ENCODE peak calls at places on chromosome 21, in four cellular contexts. One of them, this sample, is unnamed. For H3K36me3 and H3K27me3, the result is how much of the 10 kb centered on the place peaks cover.

GRCh38 chr21:37551406-37552355 is 185.1 kb downstream of the DYRK1A start:
- DNase-seq in HepG2: peak
- DNase-seq in H1: no peak
- DNase-seq in GM12878: no peak
- DNase-seq in this sample: no peak

GRCh38 chr21:14956826-14957225 is 108.0 kb downstream of the NRIP1 start:
- DNase-seq in HepG2: no peak
- DNase-seq in H1: no peak
- DNase-seq in GM12878: no peak
- DNase-seq in this sample: no peak

GRCh38 chr21:18759267-18759666 is 355.7 kb upstream of the TMPRSS15 start:
- DNase-seq in HepG2: no peak
- DNase-seq in H1: no peak
- DNase-seq in GM12878: no peak
- DNase-seq in this sample: no peak

GRCh38 chr21:35053356-35054096 is 4.4 kb upstream of the RUNX1 start:
- DNase-seq in HepG2: peak
- DNase-seq in H1: no peak
- DNase-seq in GM12878: no peak
- DNase-seq in this sample: no peak

GRCh38 chr21:36966846-36967657 is 583 bp upstream of the HLCS start:
- DNase-seq in HepG2: no peak
- DNase-seq in H1: peak
- DNase-seq in GM12878: no peak
- DNase-seq in this sample: no peak

GRCh38 chr21:45074818-45075605 is 632 bp downstream of the ADARB1 start:
- DNase-seq in HepG2: no peak
- DNase-seq in H1: peak
- DNase-seq in GM12878: no peak
- DNase-seq in this sample: no peak

GRCh38 chr21:27759091-27759659 is 792.3 kb upstream of the ADAMTS5 start:
- DNase-seq in HepG2: no peak
- DNase-seq in H1: peak
- DNase-seq in GM12878: no peak
- DNase-seq in this sample: no peak

GRCh38 chr21:35179990-35180557 is 131.0 kb upstream of the RUNX1 start:
- DNase-seq in HepG2: no peak
- DNase-seq in H1: no peak
- DNase-seq in GM12878: no peak
- DNase-seq in this sample: no peak

GRCh38 chr21:35609263-35609662 is 451.1 kb downstream of the SETD4 start:
- DNase-seq in HepG2: no peak
- DNase-seq in H1: no peak
- DNase-seq in GM12878: no peak
- DNase-seq in this sample: no peak

GRCh38 chr21:37618081-37618480 is 251.5 kb downstream of the DYRK1A start:
- DNase-seq in HepG2: no peak
- DNase-seq in H1: no peak
- DNase-seq in GM12878: no peak
- DNase-seq in this sample: no peak

GRCh38 chr21:23452384-23453083 is 2154.7 kb downstream of the MRPL39 start:
- DNase-seq in HepG2: no peak
- DNase-seq in H1: peak
- DNase-seq in GM12878: no peak
- DNase-seq in this sample: peak

GRCh38 chr21:35004289-35004688 is 44.8 kb downstream of the RUNX1 start:
- DNase-seq in HepG2: no peak
- DNase-seq in H1: no peak
- DNase-seq in GM12878: no peak
- DNase-seq in this sample: no peak

GRCh38 chr21:15059397-15059796 is 5.4 kb downstream of the NRIP1 start:
- DNase-seq in HepG2: no peak
- DNase-seq in H1: no peak
- DNase-seq in GM12878: no peak
- DNase-seq in this sample: no peak

GRCh38 chr21:28196981-28197380 is 795.7 kb downstream of the LTN1 start:
- DNase-seq in HepG2: no peak
- DNase-seq in H1: no peak
- DNase-seq in GM12878: no peak
- DNase-seq in this sample: peak

GRCh38 chr21:26655466-26655865 is 82.4 kb upstream of the CYYR1 start:
- DNase-seq in HepG2: no peak
- DNase-seq in H1: no peak
- DNase-seq in GM12878: no peak
- DNase-seq in this sample: no peak

GRCh38 chr21:25638634-25639166 is 358 bp upstream of the JAM2 start:
- DNase-seq in HepG2: no peak
- DNase-seq in H1: no peak
- DNase-seq in GM12878: peak
- DNase-seq in this sample: no peak

GRCh38 chr21:35643176-35643575 is 417.1 kb downstream of the SETD4 start:
- DNase-seq in HepG2: no peak
- DNase-seq in H1: no peak
- DNase-seq in GM12878: no peak
- DNase-seq in this sample: no peak

GRCh38 chr21:27566521-27566920 is 599.6 kb upstream of the ADAMTS5 start:
- DNase-seq in HepG2: no peak
- DNase-seq in H1: no peak
- DNase-seq in GM12878: no peak
- DNase-seq in this sample: no peak

GRCh38 chr21:29347274-29347681 is 48.6 kb downstream of the BACH1 start:
- DNase-seq in HepG2: peak
- DNase-seq in H1: no peak
- DNase-seq in GM12878: no peak
- DNase-seq in this sample: no peak

GRCh38 chr21:37463083-37463780 is 96.7 kb downstream of the DYRK1A start:
- DNase-seq in HepG2: peak
- DNase-seq in H1: no peak
- DNase-seq in GM12878: peak
- DNase-seq in this sample: no peak

DNA sequence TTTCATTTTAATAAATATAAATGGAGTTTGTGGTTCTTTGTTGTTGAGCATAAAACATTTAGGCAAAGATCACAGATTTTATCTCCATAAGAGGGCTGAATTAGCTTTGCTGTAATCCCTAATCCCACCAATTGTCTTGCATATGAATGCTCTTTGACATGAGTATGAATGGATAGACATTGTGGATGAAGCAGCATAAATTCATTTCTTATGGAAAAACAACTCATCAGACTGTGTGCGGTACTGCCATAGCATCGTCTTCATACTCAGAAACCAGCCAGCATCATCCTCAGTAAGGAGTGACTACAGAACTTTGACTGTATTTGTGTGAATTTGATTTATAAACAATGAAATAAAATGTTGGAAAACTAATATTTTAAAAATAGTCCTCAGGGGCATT is 19.6 kb downstream of the SON start:
- DNase-seq in HepG2: no peak
- DNase-seq in H1: no peak
- DNase-seq in GM12878: no peak
- DNase-seq in this sample: no peak
- H3K36me3 ChIP-seq in HepG2: under half
- H3K36me3 ChIP-seq in H1: under half
- H3K36me3 ChIP-seq in GM12878: under half
- H3K36me3 ChIP-seq in this sample: half or more

DNA sequence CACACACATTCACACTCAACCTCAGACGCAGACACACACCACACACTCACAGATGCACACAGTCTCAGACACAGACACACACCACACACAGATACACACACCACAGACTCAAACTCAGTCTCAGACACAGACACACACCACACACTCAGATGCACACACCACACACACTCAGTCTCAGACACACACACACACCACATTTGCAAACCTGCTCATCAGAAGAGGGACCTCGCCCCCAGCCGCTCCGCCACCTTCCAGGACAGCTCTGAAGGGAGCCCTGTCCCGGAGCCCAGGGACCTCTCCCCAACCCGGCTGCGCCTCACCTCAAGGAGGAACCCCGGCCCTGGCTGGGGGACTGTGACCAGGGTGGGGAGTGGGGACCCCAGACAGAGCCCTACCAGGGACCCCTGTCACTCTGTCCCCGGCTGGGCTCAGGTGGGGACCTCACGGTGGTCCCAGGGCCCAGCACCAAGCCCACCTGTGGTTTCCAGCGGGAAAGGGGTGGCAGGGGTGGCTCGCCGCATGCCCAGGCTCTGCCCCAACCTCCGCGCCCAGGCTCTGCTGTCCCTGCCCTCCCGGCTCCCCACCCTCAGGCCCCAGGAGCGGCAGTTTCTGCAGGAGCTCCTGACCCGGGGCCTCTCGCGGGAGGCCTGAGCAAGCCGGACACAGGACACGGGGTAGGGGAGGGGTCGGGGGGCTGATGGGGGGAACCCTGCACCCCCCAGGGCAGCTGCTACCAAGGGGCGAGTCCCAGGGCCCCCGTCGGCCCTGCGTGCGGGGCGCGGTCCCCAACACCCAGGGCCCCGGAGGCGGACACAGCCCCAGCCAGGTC is 701 bp upstream of the COL6A2 start:
- DNase-seq in HepG2: no peak
- DNase-seq in H1: peak
- DNase-seq in GM12878: no peak
- DNase-seq in this sample: no peak
- H3K27me3 ChIP-seq in HepG2: under half
- H3K27me3 ChIP-seq in H1: under half
- H3K27me3 ChIP-seq in GM12878: under half
- H3K27me3 ChIP-seq in this sample: under half

GRCh38 chr21:16587671-16588379 is 858.0 kb downstream of the USP25 start:
- DNase-seq in HepG2: no peak
- DNase-seq in H1: no peak
- DNase-seq in GM12878: no peak
- DNase-seq in this sample: no peak
- TF ChIP-seq SUZ12 in HepG2: no peak
- TF ChIP-seq SUZ12 in H1: no peak
- TF ChIP-seq SUZ12 in GM12878: no peak
- TF ChIP-seq SUZ12 in this sample: no peak

GRCh38 chr21:44074315-44074958 is 32.8 kb upstream of the PWP2 start:
- DNase-seq in HepG2: no peak
- DNase-seq in H1: no peak
- DNase-seq in GM12878: no peak
- DNase-seq in this sample: no peak

GRCh38 chr21:44070391-44070790 is 36.8 kb upstream of the PWP2 start:
- DNase-seq in HepG2: no peak
- DNase-seq in H1: no peak
- DNase-seq in GM12878: no peak
- DNase-seq in this sample: no peak

GRCh38 chr21:44067011-44067839 is 40.0 kb upstream of the PWP2 start:
- DNase-seq in HepG2: peak
- DNase-seq in H1: no peak
- DNase-seq in GM12878: no peak
- DNase-seq in this sample: no peak

GRCh38 chr21:44072111-44072510 is 35.1 kb upstream of the PWP2 start:
- DNase-seq in HepG2: no peak
- DNase-seq in H1: no peak
- DNase-seq in GM12878: no peak
- DNase-seq in this sample: no peak

GRCh38 chr21:44071359-44072104 is 35.7 kb upstream of the PWP2 start:
- DNase-seq in HepG2: no peak
- DNase-seq in H1: no peak
- DNase-seq in GM12878: no peak
- DNase-seq in this sample: no peak
- H3K36me3 ChIP-seq in HepG2: under half
- H3K36me3 ChIP-seq in H1: under half
- H3K36me3 ChIP-seq in GM12878: under half
- H3K36me3 ChIP-seq in this sample: half or more

GRCh38 chr21:41709166-41709565 is 57.7 kb downstream of the RIPK4 start:
- DNase-seq in HepG2: no peak
- DNase-seq in H1: no peak
- DNase-seq in GM12878: no peak
- DNase-seq in this sample: no peak
- H3K27me3 ChIP-seq in HepG2: under half
- H3K27me3 ChIP-seq in H1: under half
- H3K27me3 ChIP-seq in GM12878: under half
- H3K27me3 ChIP-seq in this sample: under half

GRCh38 chr21:33791058-33791457 is 124.5 kb downstream of the ATP5PO start:
- DNase-seq in HepG2: no peak
- DNase-seq in H1: no peak
- DNase-seq in GM12878: no peak
- DNase-seq in this sample: no peak
- TF ChIP-seq SUZ12 in HepG2: no peak
- TF ChIP-seq SUZ12 in H1: no peak
- TF ChIP-seq SUZ12 in GM12878: no peak
- TF ChIP-seq SUZ12 in this sample: no peak

DNA sequence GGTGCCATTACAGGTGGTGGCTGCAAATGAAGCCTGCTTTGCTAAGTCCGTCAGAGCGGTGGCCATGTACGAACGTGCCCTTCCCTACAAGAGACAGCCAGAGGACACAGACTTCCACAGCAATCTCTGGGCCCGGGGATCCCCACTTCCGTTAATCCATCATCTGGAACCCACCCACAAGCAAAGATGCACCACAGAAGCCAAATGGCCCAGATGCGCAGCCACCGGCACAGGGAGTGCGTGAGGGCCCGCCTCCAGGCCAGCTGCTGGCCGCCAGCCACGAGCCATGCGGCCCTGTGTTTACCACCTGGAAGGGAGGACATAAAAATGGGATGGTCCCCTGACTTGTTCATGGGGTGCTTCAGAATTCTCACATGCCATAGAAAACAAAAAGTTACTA is 22.1 kb downstream of the MRAP start:
- DNase-seq in HepG2: no peak
- DNase-seq in H1: no peak
- DNase-seq in GM12878: no peak
- DNase-seq in this sample: no peak
- H3K36me3 ChIP-seq in HepG2: under half
- H3K36me3 ChIP-seq in H1: half or more
- H3K36me3 ChIP-seq in GM12878: under half
- H3K36me3 ChIP-seq in this sample: half or more

GRCh38 chr21:38663282-38663681 is 142.4 kb upstream of the ETS2 start:
- DNase-seq in HepG2: no peak
- DNase-seq in H1: no peak
- DNase-seq in GM12878: no peak
- DNase-seq in this sample: no peak

GRCh38 chr21:38660333-38661295 is 145.1 kb upstream of the ETS2 start:
- DNase-seq in HepG2: no peak
- DNase-seq in H1: peak
- DNase-seq in GM12878: no peak
- DNase-seq in this sample: no peak

GRCh38 chr21:38662224-38662568 is 143.5 kb upstream of the ETS2 start:
- DNase-seq in HepG2: no peak
- DNase-seq in H1: no peak
- DNase-seq in GM12878: no peak
- DNase-seq in this sample: no peak

GRCh38 chr21:38659936-38660332 is 145.8 kb upstream of the ETS2 start:
- DNase-seq in HepG2: no peak
- DNase-seq in H1: no peak
- DNase-seq in GM12878: no peak
- DNase-seq in this sample: no peak

GRCh38 chr21:38661296-38662223 is 144.2 kb upstream of the ETS2 start:
- DNase-seq in HepG2: no peak
- DNase-seq in H1: peak
- DNase-seq in GM12878: no peak
- DNase-seq in this sample: no peak
- H3K27me3 ChIP-seq in HepG2: under half
- H3K27me3 ChIP-seq in H1: under half
- H3K27me3 ChIP-seq in GM12878: under half
- H3K27me3 ChIP-seq in this sample: half or more

GRCh38 chr21:33490991-33491372 is 534 bp downstream of the DNAJC28 start:
- DNase-seq in HepG2: no peak
- DNase-seq in H1: no peak
- DNase-seq in GM12878: no peak
- DNase-seq in this sample: no peak
- TF ChIP-seq SUZ12 in HepG2: no peak
- TF ChIP-seq SUZ12 in H1: no peak
- TF ChIP-seq SUZ12 in GM12878: no peak
- TF ChIP-seq SUZ12 in this sample: no peak